ENCODE peak calls at places on chromosomes 12 and 14, in ten cellular contexts. X is GM12865, L is psoas muscle, H is HL-60, E is GM06990, F is IMR-90, N is uterus, K is PC-9, U is cardiac muscle cell, O is mammary epithelial cell. C is an unnamed sample.

GRCh38 chr14:20657216-20658211 is 16.0 kb upstream of the OR6S1 start:
- DNase-seq in X (peak), L (no peak), H (no peak), E (no peak), F (peak), N (no peak), K (peak), U (no peak), O (peak), C (no peak)

GRCh38 chr12:68446896-68447806 is 115.0 kb upstream of the MDM1 start:
- DNase-seq in X (no peak), L (no peak), H (peak), E (no peak), F (no peak), N (no peak), K (no peak), U (peak), O (no peak), C (no peak)

GRCh38 chr12:62552906-62553556 is 86.4 kb downstream of the MON2 start:
- DNase-seq in X (no peak), L (no peak), H (no peak), E (no peak), F (no peak), N (no peak), K (no peak), U (no peak), O (no peak), C (no peak)

GRCh38 chr12:34163443-34163842 is 141.1 kb downstream of the ALG10 start:
- DNase-seq in X (no peak), L (no peak), H (no peak), E (no peak), F (no peak), N (no peak), K (no peak), U (no peak), O (no peak), C (no peak)

GRCh38 chr12:125775507-125775906 is 710.3 kb downstream of the AACS start:
- DNase-seq in X (no peak), L (no peak), H (no peak), E (no peak), F (no peak), N (no peak), K (no peak), U (no peak), O (no peak), C (no peak)

GRCh38 chr12:40208707-40209106 is 16.1 kb upstream of the LRRK2 start:
- DNase-seq in X (peak), L (no peak), H (no peak), E (no peak), F (no peak), N (no peak), K (no peak), U (no peak), O (no peak), C (no peak)

GRCh38 chr12:6957741-6958608 is 6.8 kb downstream of the PTPN6 start:
- DNase-seq in X (peak), L (peak), H (no peak), E (no peak), F (no peak), N (no peak), K (no peak), U (no peak), O (no peak), C (no peak)

GRCh38 chr12:107478881-107479280 is 206.7 kb upstream of the PWP1 start:
- DNase-seq in X (no peak), L (no peak), H (no peak), E (no peak), F (peak), N (no peak), K (no peak), U (no peak), O (no peak), C (no peak)

GRCh38 chr14:105484069-105484996 is 2.4 kb upstream of the CRIP1 start:
- DNase-seq in X (no peak), L (no peak), H (no peak), E (no peak), F (no peak), N (peak), K (no peak), U (peak), O (no peak), C (no peak)

GRCh38 chr12:87930033-87930432 is 99.2 kb downstream of the C12orf50 start:
- DNase-seq in X (no peak), L (no peak), H (no peak), E (no peak), F (peak), N (no peak), K (no peak), U (peak), O (peak), C (no peak)

GRCh38 chr14:32531942-32532341 is 202.8 kb downstream of the AKAP6 start:
- DNase-seq in X (no peak), L (no peak), H (no peak), E (no peak), F (no peak), N (no peak), K (no peak), U (no peak), O (no peak), C (no peak)

GRCh38 chr12:90055071-90055470 is 346.4 kb upstream of the ATP2B1 start:
- DNase-seq in X (no peak), L (no peak), H (no peak), E (no peak), F (peak), N (no peak), K (no peak), U (no peak), O (no peak), C (no peak)

GRCh38 chr14:96303981-96304380 is 48.0 kb downstream of the BDKRB1 start:
- DNase-seq in X (no peak), L (no peak), H (no peak), E (no peak), F (no peak), N (no peak), K (no peak), U (no peak), O (no peak), C (peak)

GRCh38 chr12:82873309-82873708 is 186.6 kb downstream of the TMTC2 start:
- DNase-seq in X (no peak), L (no peak), H (no peak), E (no peak), F (no peak), N (no peak), K (no peak), U (no peak), O (no peak), C (no peak)

GRCh38 chr12:110762891-110763290 is 20.2 kb upstream of the PPP1CC start:
- DNase-seq in X (no peak), L (no peak), H (no peak), E (no peak), F (no peak), N (no peak), K (no peak), U (no peak), O (no peak), C (no peak)

GRCh38 chr12:63921157-63921556 is 76.7 kb downstream of the SRGAP1 start:
- DNase-seq in X (no peak), L (no peak), H (no peak), E (no peak), F (no peak), N (no peak), K (peak), U (no peak), O (no peak), C (no peak)

DNA sequence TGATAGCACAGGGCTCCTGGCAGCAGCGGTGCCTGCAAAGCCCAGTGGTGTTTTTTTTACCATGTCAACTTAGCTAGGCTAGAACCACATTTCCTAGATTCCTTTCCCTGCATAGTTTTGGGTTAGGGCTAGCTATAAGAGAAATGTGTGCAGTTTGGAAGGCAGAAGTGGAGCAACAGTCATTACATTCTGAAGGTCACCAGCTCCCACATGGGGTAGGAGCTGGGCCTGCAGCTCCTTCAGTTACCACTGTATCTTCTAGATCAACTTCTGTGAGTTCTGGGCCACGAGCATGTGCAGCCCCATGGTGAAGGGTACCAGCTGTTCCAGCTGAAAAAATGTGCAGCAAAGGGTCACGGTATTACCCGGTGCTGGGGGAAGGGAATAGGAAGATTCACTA is 2.3 kb upstream of the SLC25A3 start:
- DNase-seq in X (no peak), L (no peak), H (no peak), E (no peak), F (peak), N (no peak), K (no peak), U (peak), O (no peak), C (no peak)
- TF ChIP-seq CTCF in X (no peak), L (no peak), H (no peak), E (no peak), F (peak), N (no peak), K (no peak), U (no peak), O (no peak), C (no peak)

GRCh38 chr12:27710592-27711311 is at the start of gene MRPS35:
- DNase-seq in X (peak), L (peak), H (peak), E (peak), F (peak), N (peak), K (peak), U (peak), O (peak), C (peak)
- TF ChIP-seq CTCF in X (no peak), L (no peak), H (no peak), E (no peak), F (no peak), N (no peak), K (no peak), U (no peak), O (no peak), C (no peak)

GRCh38 chr14:77033622-77034521 is 5.4 kb upstream of the IRF2BPL start:
- DNase-seq in X (peak), L (peak), H (peak), E (peak), F (peak), N (peak), K (peak), U (peak), O (peak), C (peak)
- TF ChIP-seq CTCF in X (no peak), L (no peak), H (no peak), E (no peak), F (no peak), N (no peak), K (peak), U (no peak), O (no peak), C (no peak)

DNA sequence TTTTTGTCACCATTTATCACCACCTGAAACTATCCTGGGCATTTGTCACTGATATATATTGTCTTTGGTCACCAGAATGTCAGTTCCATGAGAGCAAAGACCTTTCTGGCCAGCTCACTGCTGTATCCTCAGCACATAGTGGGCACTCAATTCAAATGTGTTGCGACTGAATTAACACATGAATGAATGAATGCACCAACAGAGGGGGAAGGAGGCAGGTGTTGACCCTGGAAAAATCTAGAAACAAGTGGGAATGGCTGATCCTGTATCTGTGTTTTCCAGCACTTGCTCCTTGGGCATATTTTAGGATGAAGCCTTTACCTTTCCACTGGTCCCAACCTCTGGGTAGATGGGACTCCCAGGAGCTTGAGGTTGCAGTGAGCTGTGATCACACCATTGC is 3.4 kb upstream of the NCOR2 start:
- DNase-seq in X (no peak), L (no peak), H (no peak), E (no peak), F (no peak), N (no peak), K (no peak), U (no peak), O (no peak), C (no peak)
- TF ChIP-seq CTCF in X (no peak), L (no peak), H (no peak), E (no peak), F (no peak), N (no peak), K (no peak), U (no peak), O (no peak), C (no peak)

GRCh38 chr14:102320033-102320660 is 601 bp downstream of the ZNF839 start:
- DNase-seq in X (peak), L (peak), H (no peak), E (peak), F (peak), N (peak), K (peak), U (peak), O (peak), C (peak)
- TF ChIP-seq CTCF in X (no peak), L (no peak), H (no peak), E (no peak), F (no peak), N (no peak), K (no peak), U (no peak), O (no peak), C (no peak)

DNA sequence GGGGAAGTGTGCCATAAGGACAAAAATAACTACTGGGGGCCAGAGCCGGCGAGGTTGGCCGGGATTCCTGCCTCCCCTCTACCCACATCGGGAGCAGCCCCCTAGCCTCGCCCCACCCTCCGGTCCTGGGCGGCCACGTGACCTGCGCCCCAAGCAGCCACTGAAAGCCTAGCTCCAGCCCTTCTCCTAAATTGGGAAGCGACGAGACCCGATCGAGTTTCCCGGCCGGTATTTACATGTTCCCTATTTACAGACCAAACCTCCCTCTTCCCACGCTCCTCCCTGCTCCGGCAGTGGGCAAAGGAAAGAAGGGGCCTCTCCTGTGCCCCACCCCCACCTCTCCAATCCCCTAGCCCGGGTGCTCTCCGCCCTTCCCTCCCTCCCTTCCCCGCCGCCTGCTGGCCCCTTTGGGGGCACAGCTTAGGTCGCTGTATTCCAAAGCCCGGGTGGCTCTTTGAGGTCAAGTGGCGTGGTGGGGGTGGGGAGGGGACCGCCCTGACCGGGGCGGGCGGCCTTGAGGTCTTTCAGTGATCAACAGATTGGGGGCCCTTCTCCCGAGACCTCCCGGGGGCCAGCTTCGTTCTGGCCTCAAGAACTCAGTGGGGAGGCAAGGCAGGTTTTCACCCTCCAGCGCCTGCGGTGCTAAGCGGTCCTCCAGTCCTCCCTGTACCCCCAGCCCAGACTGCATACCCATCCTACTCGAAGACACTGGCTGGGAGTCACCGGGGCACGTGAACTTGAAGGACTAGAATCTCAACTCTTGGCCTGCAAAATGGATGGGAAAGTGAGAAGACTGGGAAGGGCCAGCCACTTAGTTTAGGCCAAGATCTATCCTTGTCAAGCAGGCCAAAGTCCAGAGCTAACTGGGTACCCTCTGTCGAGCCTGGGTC is 6.3 kb upstream of the CTDSP2 start:
- DNase-seq in X (no peak), L (peak), H (no peak), E (no peak), F (no peak), N (peak), K (no peak), U (peak), O (no peak), C (peak)
- TF ChIP-seq CTCF in X (no peak), L (peak), H (no peak), E (no peak), F (no peak), N (peak), K (no peak), U (peak), O (no peak), C (peak)